ENCODE peak calls at places on chromosomes 16 and 17, in seven cellular contexts. One of them, this sample, is unnamed.

GRCh38 chr16:86775401-86775985 is 197.1 kb downstream of the FOXL1 start:
- DNase-seq in EH: peak; percentile 35
- DNase-seq in ELR: no peak
- DNase-seq in HuH-7: no peak
- DNase-seq in CD4-positive, alpha-beta T cell: no peak
- DNase-seq in islet precursor cell: no peak
- DNase-seq in endothelial cell: no peak
- DNase-seq in this sample: no peak

GRCh38 chr16:85002643-85003042 is 8.7 kb downstream of the ZDHHC7 start:
- DNase-seq in endothelial cell: no peak
- DNase-seq in EH: no peak
- DNase-seq in islet precursor cell: no peak
- DNase-seq in ELR: no peak
- DNase-seq in HuH-7: no peak
- DNase-seq in CD4-positive, alpha-beta T cell: no peak
- DNase-seq in this sample: no peak

GRCh38 chr17:51852603-51853002 is 305.9 kb downstream of the CA10 start:
- DNase-seq in EH: no peak
- DNase-seq in HuH-7: no peak
- DNase-seq in ELR: no peak
- DNase-seq in islet precursor cell: no peak
- DNase-seq in endothelial cell: no peak
- DNase-seq in CD4-positive, alpha-beta T cell: no peak
- DNase-seq in this sample: no peak

GRCh38 chr17:18225121-18225561 is 294 bp upstream of the LLGL1 start:
- DNase-seq in endothelial cell: peak; percentile 99
- DNase-seq in ELR: peak; percentile 97
- DNase-seq in islet precursor cell: peak; percentile 99
- DNase-seq in CD4-positive, alpha-beta T cell: peak; percentile 94
- DNase-seq in EH: peak; percentile 94
- DNase-seq in HuH-7: peak; percentile 95
- DNase-seq in this sample: peak; percentile 98

GRCh38 chr16:15553313-15554088 is 89.5 kb downstream of the MARF1 start:
- DNase-seq in endothelial cell: no peak
- DNase-seq in CD4-positive, alpha-beta T cell: no peak
- DNase-seq in ELR: peak; percentile 8
- DNase-seq in HuH-7: no peak
- DNase-seq in EH: no peak
- DNase-seq in islet precursor cell: no peak
- DNase-seq in this sample: no peak

GRCh38 chr16:61713787-61714186 is 322.5 kb downstream of the CDH8 start:
- DNase-seq in CD4-positive, alpha-beta T cell: no peak
- DNase-seq in islet precursor cell: no peak
- DNase-seq in ELR: no peak
- DNase-seq in HuH-7: no peak
- DNase-seq in EH: no peak
- DNase-seq in endothelial cell: no peak
- DNase-seq in this sample: no peak

GRCh38 chr16:12440233-12440530 is 363.5 kb downstream of the CPPED1 start:
- DNase-seq in islet precursor cell: no peak
- DNase-seq in endothelial cell: no peak
- DNase-seq in CD4-positive, alpha-beta T cell: no peak
- DNase-seq in ELR: no peak
- DNase-seq in EH: peak; percentile 34
- DNase-seq in HuH-7: no peak
- DNase-seq in this sample: no peak

GRCh38 chr16:3608069-3608468 is 3.3 kb downstream of the SLX4 start:
- DNase-seq in ELR: no peak
- DNase-seq in endothelial cell: no peak
- DNase-seq in CD4-positive, alpha-beta T cell: no peak
- DNase-seq in islet precursor cell: peak; percentile 18
- DNase-seq in EH: no peak
- DNase-seq in HuH-7: no peak
- DNase-seq in this sample: no peak

GRCh38 chr17:69800870-69801269 is 274.2 kb upstream of the KCNJ16 start:
- DNase-seq in EH: no peak
- DNase-seq in islet precursor cell: no peak
- DNase-seq in endothelial cell: no peak
- DNase-seq in HuH-7: no peak
- DNase-seq in ELR: no peak
- DNase-seq in CD4-positive, alpha-beta T cell: no peak
- DNase-seq in this sample: no peak

This sample was measured in natural killer cell treated with Interleukin-12 subunit alpha and Interleukin-12 subunit beta and Interleukin-15 and Interleukin-18, amount 100 ng/mL, for 72 hours.